ENCODE peak calls at places on chromosomes 13 and 19, in six cellular contexts. S is putamen; Q is EH; J is pancreas; R is HCEC 1CT; P is activated CD8-positive, alpha-beta memory T cell treated with anti-CD3 and anti-CD28 coated beads, Interleukin-2, amount 10 ng/mL, durations not matched to agents 7 days and 5 days. A is an unnamed sample.

GRCh38 chr13:44818016-44818415 is 171.3 kb downstream of the NUFIP1 start:
- DNase-seq in R (no peak), S (no peak), J (no peak), Q (no peak), P (no peak), A (no peak)

GRCh38 chr13:110713981-110714797 is 689 bp downstream of the ING1 start:
- DNase-seq in S (peak; percentile 66), R (peak; percentile 20), P (peak; percentile 86), J (peak; percentile 72), Q (peak; percentile 54), A (peak; percentile 81)

GRCh38 chr19:49637865-49638350 is 2.0 kb downstream of the RRAS start:
- DNase-seq in Q (peak; percentile 90), R (peak; percentile 78), S (no peak), P (no peak), J (peak; percentile 80), A (no peak)

GRCh38 chr13:114090476-114090875 is 41.9 kb downstream of the RASA3 start:
- DNase-seq in P (no peak), S (no peak), R (no peak), J (no peak), Q (no peak), A (no peak)

GRCh38 chr13:80341098-80341701 is at the start of gene SPRY2:
- DNase-seq in J (peak; percentile 92), P (peak; percentile 44), Q (peak; percentile 97), R (peak; percentile 98), S (peak; percentile 96), A (peak; percentile 42)

GRCh38 chr19:6033744-6034264 is 55.9 kb upstream of the RANBP3 start:
- DNase-seq in P (peak; percentile 9), J (no peak), S (no peak), Q (no peak), R (no peak), A (no peak)

GRCh38 chr13:24161010-24161775 is 673 bp downstream of the SPATA13 start:
- DNase-seq in R (no peak), J (peak; percentile 82), P (peak; percentile 58), S (peak; percentile 49), Q (peak; percentile 44), A (peak; percentile 61)

GRCh38 chr13:48486362-48486761 is 46.5 kb downstream of the RCBTB2 start:
- DNase-seq in Q (no peak), S (no peak), P (no peak), R (no peak), J (no peak), A (no peak)

GRCh38 chr19:6663236-6664187 is 6.4 kb downstream of the TNFSF14 start:
- DNase-seq in S (no peak), P (peak; percentile 63), J (no peak), R (peak; percentile 24), Q (no peak), A (no peak)

GRCh38 chr13:23321534-23322241 is 111.8 kb downstream of the SACS start:
- DNase-seq in J (no peak), R (peak; percentile 91), S (no peak), P (peak; percentile 59), Q (peak; percentile 98), A (peak; percentile 48)

GRCh38 chr19:5268801-5269200 is 71.8 kb downstream of the PTPRS start:
- DNase-seq in S (no peak), J (no peak), Q (no peak), P (no peak), R (no peak), A (no peak)

GRCh38 chr19:13640611-13641010 is 123.7 kb upstream of the MRI1 start:
- DNase-seq in S (no peak), R (no peak), Q (no peak), P (no peak), J (no peak), A (no peak)

GRCh38 chr13:62643799-62644484 is 1228.3 kb upstream of the PCDH20 start:
- DNase-seq in P (no peak), J (no peak), Q (no peak), S (no peak), R (no peak), A (no peak)

GRCh38 chr13:46756977-46757376 is 40.0 kb downstream of the ESD start:
- DNase-seq in J (no peak), R (no peak), S (no peak), P (no peak), Q (peak; percentile 75), A (no peak)

GRCh38 chr13:97068964-97069815 is 74.9 kb upstream of the OXGR1 start:
- DNase-seq in Q (no peak), R (no peak), P (no peak), S (no peak), J (no peak), A (no peak)

GRCh38 chr13:110938662-110939421 is 24.0 kb upstream of the ANKRD10 start:
- DNase-seq in P (no peak), J (no peak), R (no peak), S (no peak), Q (no peak), A (no peak)

GRCh38 chr13:83881031-83881727 is 1.1 kb downstream of the SLITRK1 start:
- DNase-seq in Q (peak; percentile 9), P (no peak), R (no peak), S (peak; percentile 49), J (no peak), A (no peak)

GRCh38 chr13:99062593-99062992 is 84.7 kb upstream of the DOCK9 start:
- DNase-seq in P (no peak), Q (peak; percentile 80), J (no peak), R (peak; percentile 45), S (no peak), A (no peak)

GRCh38 chr19:49889687-49890348 is 6.9 kb downstream of the IL4I1 start:
- DNase-seq in P (peak; percentile 83), Q (peak; percentile 61), R (no peak), S (no peak), J (peak; percentile 87), A (peak; percentile 80)

GRCh38 chr19:16928916-16929315 is 40.1 kb downstream of the F2RL3 start:
- DNase-seq in J (no peak), S (no peak), P (no peak), Q (no peak), R (no peak), A (no peak)

GRCh38 chr13:114256547-114256946 is 21.9 kb downstream of the CDC16 start:
- DNase-seq in S (no peak), Q (no peak), P (no peak), R (no peak), J (no peak), A (no peak)

GRCh38 chr19:7326105-7326877 is 22.4 kb upstream of the ARHGEF18 start:
- DNase-seq in S (no peak), R (no peak), Q (peak; percentile 36), J (no peak), P (peak; percentile 60), A (peak; percentile 56)

GRCh38 chr19:34316741-34317241 is 48.2 kb upstream of the GPI start:
- DNase-seq in Q (peak; percentile 63), S (no peak), P (no peak), J (no peak), R (peak; percentile 93), A (no peak)

GRCh38 chr13:89695343-89696257 is 1651.9 kb upstream of the MIR17HG start:
- DNase-seq in S (no peak), J (no peak), R (peak; percentile 28), P (no peak), Q (no peak), A (no peak)

GRCh38 chr19:7926727-7927604 is 1.0 kb upstream of the CTXN1 start:
- DNase-seq in J (no peak), S (no peak), Q (no peak), P (no peak), R (no peak), A (no peak)

GRCh38 chr19:39710333-39710890 is 6.1 kb downstream of the LGALS14 start:
- DNase-seq in P (no peak), R (no peak), J (no peak), S (no peak), Q (no peak), A (no peak)

GRCh38 chr19:43664008-43664407 is 6.0 kb downstream of the PLAUR start:
- DNase-seq in J (no peak), S (no peak), P (peak; percentile 64), R (no peak), Q (no peak), A (peak; percentile 62)

GRCh38 chr19:9456018-9456689 is 20.8 kb upstream of the ZNF266 start:
- DNase-seq in S (no peak), R (no peak), J (no peak), Q (no peak), P (no peak), A (no peak)

GRCh38 chr13:110944121-110944967 is 29.5 kb upstream of the ANKRD10 start:
- DNase-seq in J (no peak), R (peak; percentile 70), P (peak; percentile 67), Q (peak; percentile 52), S (no peak), A (peak; percentile 39)

GRCh38 chr13:51125495-51126226 is 14.6 kb upstream of the C13orf42 start:
- DNase-seq in Q (peak; percentile 62), J (no peak), R (peak; percentile 41), P (peak; percentile 63), S (peak; percentile 16), A (peak; percentile 62)

GRCh38 chr13:109007946-109008345 is 378.5 kb downstream of the MYO16 start:
- DNase-seq in J (no peak), Q (no peak), R (no peak), S (no peak), P (no peak), A (no peak)

GRCh38 chr19:30361721-30362120 is 10.5 kb upstream of the ZNF536 start:
- DNase-seq in R (no peak), S (peak; percentile 58), Q (no peak), P (no peak), J (no peak), A (no peak)

GRCh38 chr13:76886292-76887061 is at the start of gene KCTD12:
- DNase-seq in J (peak; percentile 91), Q (peak; percentile 70), S (peak; percentile 75), P (peak; percentile 72), R (peak; percentile 82), A (peak; percentile 77)

GRCh38 chr13:97574926-97575325 is 141.0 kb downstream of the RAP2A start:
- DNase-seq in S (no peak), R (peak; percentile 39), P (no peak), Q (peak; percentile 39), J (no peak), A (peak; percentile 23)